ENCODE peak calls at places on chromosomes 13 and 19, in eight cellular contexts. P is transverse colon, A is breast epithelium, O is sigmoid colon, J is esophagus muscularis mucosa, X is SK-N-SH, U is stomach, D is GM12892. R is an unnamed sample.

GRCh38 chr19:19115954-19116353 is 22.3 kb downstream of the TMEM161A start:
- DNase-seq in P (peak), U (peak), O (no peak), J (no peak), A (no peak), D (peak), X (peak), R (no peak)

GRCh38 chr13:79457948-79458347 is 23.0 kb upstream of the NDFIP2 start:
- DNase-seq in J (no peak), O (no peak), P (no peak), X (no peak), D (no peak), U (no peak), A (no peak), R (no peak)

GRCh38 chr19:31600731-31601295 is 251.6 kb upstream of the TSHZ3 start:
- DNase-seq in A (no peak), U (no peak), O (no peak), D (no peak), J (no peak), X (no peak), P (no peak), R (no peak)

GRCh38 chr19:45160870-45161714 is at the start of gene NKPD1:
- DNase-seq in P (peak), D (no peak), J (no peak), X (no peak), A (peak), O (no peak), U (peak), R (no peak)

GRCh38 chr13:43077906-43078305 is 54.5 kb downstream of the DNAJC15 start:
- DNase-seq in O (no peak), D (no peak), P (no peak), U (no peak), X (no peak), J (no peak), A (no peak), R (no peak)

GRCh38 chr13:91058066-91058465 is 289.4 kb upstream of the MIR17HG start:
- DNase-seq in U (no peak), J (no peak), P (no peak), X (no peak), O (no peak), A (no peak), D (no peak), R (no peak)

GRCh38 chr19:7989071-7989575 is 16.3 kb downstream of the ELAVL1 start:
- DNase-seq in A (no peak), U (no peak), D (no peak), J (no peak), O (no peak), P (no peak), X (no peak), R (no peak)

GRCh38 chr13:74325106-74325505 is 190.9 kb upstream of the KLF12 start:
- DNase-seq in A (no peak), U (no peak), O (peak), D (no peak), X (peak), P (no peak), J (no peak), R (no peak)

GRCh38 chr13:42405665-42406390 is 133.9 kb downstream of the AKAP11 start:
- DNase-seq in J (no peak), P (no peak), U (no peak), O (no peak), D (no peak), A (no peak), X (no peak), R (no peak)

GRCh38 chr13:67139551-67139950 is 90.6 kb downstream of the PCDH9 start:
- DNase-seq in D (no peak), U (no peak), X (no peak), A (no peak), J (no peak), P (no peak), O (no peak), R (no peak)

GRCh38 chr13:40599722-40600121 is 66.7 kb downstream of the FOXO1 start:
- DNase-seq in X (no peak), J (peak), D (no peak), U (no peak), P (no peak), O (no peak), A (no peak), R (no peak)

GRCh38 chr19:56217039-56217949 is 15.2 kb downstream of the ZSCAN5C start:
- DNase-seq in U (no peak), X (peak), P (no peak), O (no peak), D (peak), J (no peak), A (no peak), R (no peak)

GRCh38 chr13:111342716-111343115 is 22.3 kb downstream of the TEX29 start:
- DNase-seq in X (no peak), P (no peak), D (no peak), U (no peak), A (no peak), O (no peak), J (peak), R (no peak)

GRCh38 chr19:2266183-2266993 is 10.2 kb upstream of the JSRP1 start:
- DNase-seq in J (peak), O (peak), X (peak), P (peak), D (no peak), U (peak), A (peak), R (no peak)

GRCh38 chr19:13763300-13763699 is 1.0 kb upstream of the MRI1 start:
- DNase-seq in A (no peak), D (no peak), X (no peak), P (no peak), O (no peak), U (no peak), J (no peak), R (no peak)

GRCh38 chr19:33303791-33304759 is 1.7 kb upstream of the CEBPA start:
- DNase-seq in P (peak), D (no peak), U (peak), J (no peak), X (no peak), O (peak), A (peak), R (no peak)

GRCh38 chr13:74288361-74288911 is 154.2 kb upstream of the KLF12 start:
- DNase-seq in O (peak), J (no peak), P (peak), U (peak), A (no peak), D (no peak), X (peak), R (no peak)

GRCh38 chr19:18194554-18195238 is 1.7 kb downstream of the MPV17L2 start:
- DNase-seq in O (peak), X (peak), A (peak), J (no peak), P (peak), U (no peak), D (peak), R (peak)

GRCh38 chr19:31073485-31074221 is 275.6 kb downstream of the TSHZ3 start:
- DNase-seq in A (no peak), U (no peak), X (no peak), D (no peak), P (no peak), O (no peak), J (no peak), R (no peak)

GRCh38 chr13:66503890-66504289 is 726.2 kb downstream of the PCDH9 start:
- DNase-seq in J (no peak), P (no peak), D (no peak), X (no peak), O (no peak), A (no peak), U (no peak), R (no peak)

GRCh38 chr19:496333-496634 is at the start of gene MADCAM1:
- DNase-seq in P (no peak), U (no peak), D (no peak), A (no peak), J (no peak), O (no peak), X (no peak), R (no peak)

GRCh38 chr13:33678084-33678483 is 139.9 kb upstream of the RFC3 start:
- DNase-seq in D (no peak), A (no peak), U (no peak), X (no peak), O (no peak), J (no peak), P (no peak), R (no peak)

GRCh38 chr13:110799246-110800236 is 86.0 kb downstream of the ING1 start:
- DNase-seq in A (no peak), X (no peak), J (no peak), D (no peak), P (no peak), U (no peak), O (no peak), R (no peak)

GRCh38 chr13:108961542-108962125 is 332.2 kb downstream of the MYO16 start:
- DNase-seq in D (no peak), P (no peak), O (no peak), X (peak), A (no peak), U (no peak), J (no peak), R (peak)

GRCh38 chr13:65414187-65414586 is 1815.9 kb downstream of the PCDH9 start:
- DNase-seq in X (no peak), J (no peak), P (no peak), D (no peak), O (no peak), U (no peak), A (no peak), R (no peak)

GRCh38 chr19:12871681-12872080 is 9.6 kb downstream of the DNASE2 start:
- DNase-seq in P (no peak), J (no peak), A (no peak), X (no peak), O (no peak), U (no peak), D (no peak), R (no peak)

GRCh38 chr13:63088226-63088625 is 1672.6 kb upstream of the PCDH20 start:
- DNase-seq in J (no peak), A (no peak), U (no peak), D (no peak), O (no peak), P (no peak), X (no peak), R (no peak)

GRCh38 chr13:80338781-80339577 is 1.9 kb downstream of the SPRY2 start:
- DNase-seq in O (peak), A (peak), X (peak), J (peak), D (no peak), P (peak), U (peak), R (no peak)

GRCh38 chr13:49495783-49496762 is at the start of gene PHF11:
- DNase-seq in X (peak), U (peak), O (peak), P (peak), J (peak), A (peak), D (peak), R (peak)
- TF ChIP-seq POLR2AphosphoS5 in X (no peak), U (no peak), O (peak), P (peak), J (peak), A (peak), D (peak), R (peak)

DNA sequence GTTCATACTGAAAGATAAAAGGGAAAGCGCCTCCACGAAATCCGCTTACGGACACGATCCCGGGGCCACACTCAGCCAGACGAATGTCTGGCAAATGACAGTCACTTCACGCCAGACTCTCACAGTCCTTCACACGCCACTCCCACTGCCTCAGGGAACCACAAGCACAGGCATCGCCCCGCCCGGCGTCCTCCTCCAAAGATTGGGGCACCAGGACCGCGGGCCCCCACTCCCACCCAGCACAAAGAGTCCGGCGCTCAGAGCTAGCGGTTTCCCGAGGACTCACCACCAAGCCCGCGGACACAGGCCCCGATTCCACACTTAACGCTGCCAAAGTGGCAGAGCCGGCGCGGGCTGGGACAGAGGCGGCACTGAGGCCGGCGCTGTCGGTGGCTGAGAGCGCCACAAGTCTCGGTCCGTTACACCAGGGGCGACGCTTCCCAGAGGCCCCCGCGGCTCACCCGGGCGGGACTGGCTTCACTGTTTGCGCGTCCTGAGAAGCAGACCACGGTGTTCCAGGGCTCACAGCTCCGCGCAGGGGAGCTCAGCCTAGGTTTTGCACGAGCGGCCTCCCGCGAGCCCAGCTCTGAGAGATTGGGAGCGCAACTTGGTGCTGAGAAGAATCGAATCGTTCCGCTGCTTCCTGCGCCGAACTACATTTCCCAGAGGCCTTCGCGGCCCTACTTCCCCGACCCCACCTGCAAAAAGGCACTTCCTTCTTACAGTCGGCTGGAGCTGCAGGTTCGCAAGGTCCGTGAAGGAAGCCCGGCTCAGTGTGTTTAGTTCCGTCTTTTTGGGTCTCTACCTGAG is at the start of gene ZNF569:
- DNase-seq in U (peak), O (peak), A (peak), D (peak), X (peak), J (peak), P (peak), R (peak)
- TF ChIP-seq POLR2AphosphoS5 in U (peak), O (peak), A (peak), D (peak), X (peak), J (peak), P (peak), R (peak)

GRCh38 chr13:27200413-27201066 is 28.9 kb upstream of the USP12 start:
- DNase-seq in U (no peak), X (no peak), A (no peak), O (no peak), P (no peak), J (no peak), D (no peak), R (no peak)

GRCh38 chr13:27194209-27194608 is 22.6 kb upstream of the USP12 start:
- DNase-seq in U (no peak), X (no peak), J (no peak), A (no peak), P (no peak), D (no peak), O (no peak), R (no peak)

GRCh38 chr13:27192896-27193295 is 21.3 kb upstream of the USP12 start:
- DNase-seq in U (no peak), P (no peak), X (no peak), D (no peak), A (no peak), O (no peak), J (no peak), R (no peak)

GRCh38 chr13:27199691-27200090 is 28.1 kb upstream of the USP12 start:
- DNase-seq in P (no peak), A (no peak), O (no peak), J (no peak), U (no peak), D (no peak), X (no peak), R (no peak)

GRCh38 chr13:27194895-27195764 is 23.5 kb upstream of the USP12 start:
- DNase-seq in X (no peak), J (no peak), D (no peak), O (no peak), U (no peak), A (no peak), P (no peak), R (no peak)
- TF ChIP-seq POLR2AphosphoS5 in X (peak), J (peak), D (no peak), O (no peak), U (no peak), A (no peak), P (no peak), R (no peak)

GRCh38 chr13:98496239-98496668 is 80.7 kb downstream of the STK24 start:
- DNase-seq in A (no peak), X (no peak), J (no peak), P (peak), O (peak), D (no peak), U (no peak), R (no peak)
- TF ChIP-seq POLR2AphosphoS5 in A (peak), X (no peak), J (peak), P (no peak), O (peak), D (no peak), U (no peak), R (no peak)

GRCh38 chr13:50613356-50613831 is 230.1 kb downstream of the DLEU7 start:
- DNase-seq in P (no peak), J (no peak), A (no peak), X (no peak), U (no peak), O (no peak), D (no peak), R (no peak)
- TF ChIP-seq POLR2AphosphoS5 in P (no peak), J (no peak), A (no peak), X (no peak), U (no peak), O (no peak), D (no peak), R (no peak)

GRCh38 chr19:41505105-41505504 is 62.1 kb downstream of the ERICH4 start:
- DNase-seq in J (no peak), O (no peak), X (no peak), A (no peak), P (no peak), U (no peak), D (no peak), R (no peak)

GRCh38 chr19:41495589-41495988 is 52.6 kb downstream of the ERICH4 start:
- DNase-seq in X (no peak), D (no peak), A (peak), O (no peak), U (no peak), P (no peak), J (no peak), R (no peak)

GRCh38 chr19:41499899-41500298 is 56.9 kb downstream of the ERICH4 start:
- DNase-seq in A (no peak), J (no peak), O (no peak), D (no peak), P (no peak), U (no peak), X (no peak), R (no peak)

GRCh38 chr19:41501854-41502253 is 58.9 kb downstream of the ERICH4 start:
- DNase-seq in P (no peak), A (no peak), J (no peak), O (no peak), U (no peak), D (no peak), X (no peak), R (no peak)

DNA sequence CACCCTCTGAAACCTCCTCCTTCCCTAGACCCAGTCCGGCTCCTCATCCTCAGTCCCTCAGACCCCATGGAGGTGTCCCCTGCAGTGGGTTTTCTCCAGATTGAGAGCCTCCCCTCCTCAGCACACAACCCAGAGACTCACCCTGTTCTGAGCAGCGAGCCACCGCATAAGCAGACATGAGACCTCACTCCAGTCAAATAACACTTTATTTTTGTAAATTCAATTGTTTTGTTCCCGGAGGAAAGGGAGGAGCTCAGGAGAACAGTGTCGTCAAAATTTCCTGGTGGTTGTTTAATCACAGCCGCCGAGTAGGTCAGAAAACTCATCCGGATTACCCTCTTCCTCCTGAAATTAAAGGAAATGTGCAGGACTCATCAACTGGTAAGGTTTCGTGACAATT is 57.5 kb downstream of the ERICH4 start:
- DNase-seq in D (no peak), O (no peak), J (no peak), U (no peak), X (no peak), A (no peak), P (no peak), R (no peak)
- TF ChIP-seq POLR2AphosphoS5 in D (no peak), O (peak), J (peak), U (no peak), X (no peak), A (no peak), P (no peak), R (no peak)

GRCh38 chr19:53507523-53508442 is 30.2 kb upstream of the ZNF331 start:
- DNase-seq in J (no peak), X (no peak), O (no peak), D (no peak), P (no peak), A (no peak), U (no peak), R (no peak)

GRCh38 chr19:53509845-53510244 is 28.1 kb upstream of the ZNF331 start:
- DNase-seq in X (no peak), P (no peak), O (no peak), U (no peak), D (no peak), A (no peak), J (no peak), R (no peak)

GRCh38 chr19:53511357-53511756 is 26.6 kb upstream of the ZNF331 start:
- DNase-seq in P (no peak), O (no peak), U (no peak), X (no peak), J (no peak), D (no peak), A (no peak), R (no peak)

GRCh38 chr19:53509443-53509842 is 28.5 kb upstream of the ZNF331 start:
- DNase-seq in D (no peak), U (no peak), P (no peak), A (no peak), O (no peak), J (no peak), X (no peak), R (no peak)

GRCh38 chr19:53511933-53512374 is 26.0 kb upstream of the ZNF331 start:
- DNase-seq in J (no peak), U (peak), O (peak), D (no peak), A (peak), X (peak), P (peak), R (peak)
- TF ChIP-seq POLR2AphosphoS5 in J (no peak), U (no peak), O (no peak), D (no peak), A (no peak), X (no peak), P (no peak), R (no peak)

GRCh38 chr19:48568345-48568886 is 16.4 kb downstream of the SULT2B1 start:
- DNase-seq in O (peak), A (peak), P (peak), J (peak), D (no peak), X (peak), U (peak), R (no peak)
- TF ChIP-seq POLR2AphosphoS5 in O (peak), A (no peak), P (peak), J (peak), D (no peak), X (peak), U (peak), R (no peak)

DNA sequence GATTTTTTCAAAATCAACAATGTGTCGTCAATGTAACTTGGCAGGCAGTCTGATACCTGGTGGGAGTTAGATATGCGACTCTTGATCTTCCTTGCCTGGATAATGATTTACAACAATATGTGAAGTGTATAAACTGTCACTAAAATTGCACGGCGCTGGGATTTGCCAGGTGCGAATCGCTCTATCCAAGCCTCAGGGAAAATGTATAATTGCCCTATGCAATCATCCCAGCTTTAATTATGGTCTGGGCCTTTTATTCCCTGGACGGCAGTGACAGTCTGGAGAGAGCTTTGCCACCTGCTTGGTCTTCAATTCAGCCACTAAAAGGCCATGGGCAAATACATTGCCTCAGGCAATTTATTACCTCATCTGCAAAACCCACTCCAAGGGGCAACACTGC is 15.8 kb downstream of the SMAD9 start:
- DNase-seq in U (no peak), X (no peak), D (no peak), P (peak), J (no peak), O (no peak), A (no peak), R (no peak)
- TF ChIP-seq POLR2AphosphoS5 in U (no peak), X (no peak), D (no peak), P (no peak), J (no peak), O (no peak), A (no peak), R (no peak)

R was measured in GM12891.